ENCODE peak calls at places on chromosomes 16 and 17, in four cellular contexts. U, I, T and C are unnamed samples.

GRCh38 chr17:53142890-53143289 is 679.8 kb upstream of the KIF2B start:
- DNase-seq in T (no peak), I (no peak), U (no peak), C (no peak)

GRCh38 chr16:4053663-4054479 is 62.4 kb downstream of the ADCY9 start:
- DNase-seq in I (no peak), U (peak), T (peak), C (no peak)

GRCh38 chr17:604719-605118 is 109.9 kb downstream of the VPS53 start:
- DNase-seq in U (peak), I (no peak), T (no peak), C (no peak)

GRCh38 chr16:11290102-11290893 is 9.2 kb upstream of the PRM1 start:
- DNase-seq in U (no peak), T (no peak), I (no peak), C (no peak)

GRCh38 chr17:29076087-29076486 is 33.1 kb downstream of the PIPOX start:
- DNase-seq in I (no peak), T (no peak), U (no peak), C (no peak)

GRCh38 chr16:4114257-4115208 is 1.7 kb downstream of the ADCY9 start:
- DNase-seq in I (peak), U (no peak), T (peak), C (no peak)

GRCh38 chr17:41308251-41308917 is 725 bp downstream of the KRTAP16-1 start:
- DNase-seq in U (no peak), T (peak), I (peak), C (no peak)

GRCh38 chr16:77991701-77992100 is 30.6 kb upstream of the CLEC3A start:
- DNase-seq in U (no peak), T (no peak), I (no peak), C (no peak)

GRCh38 chr17:75559958-75560533 is 27.6 kb upstream of the MYO15B start:
- DNase-seq in U (no peak), I (no peak), T (no peak), C (no peak)

GRCh38 chr17:35006961-35007360 is 26.6 kb downstream of the LIG3 start:
- DNase-seq in T (no peak), I (no peak), U (no peak), C (no peak)

GRCh38 chr17:30236807-30237206 is 1.3 kb upstream of the SLC6A4 start:
- DNase-seq in T (peak), I (peak), U (peak), C (peak)

GRCh38 chr17:48429638-48430586 is at the start of gene SKAP1:
- DNase-seq in T (peak), U (no peak), I (peak), C (peak)

GRCh38 chr17:42247734-42248133 is 28.5 kb downstream of the STAT5B start:
- DNase-seq in U (peak), T (no peak), I (no peak), C (no peak)

GRCh38 chr16:77732241-77732946 is 10.1 kb downstream of the NUDT7 start:
- DNase-seq in U (peak), T (no peak), I (no peak), C (no peak)

GRCh38 chr16:9042943-9043680 is 48.3 kb upstream of the HAPSTR1 start:
- DNase-seq in U (peak), T (no peak), I (no peak), C (no peak)

GRCh38 chr17:75614556-75615270 is 18.5 kb upstream of the SMIM5 start:
- DNase-seq in T (no peak), U (no peak), I (no peak), C (no peak)

GRCh38 chr17:42819939-42820535 is 4.0 kb downstream of the BECN1 start:
- DNase-seq in I (peak), U (peak), T (peak), C (peak)

GRCh38 chr16:10878644-10879498 is 1.9 kb downstream of the CIITA start:
- DNase-seq in U (peak), I (peak), T (peak), C (no peak)

DNA sequence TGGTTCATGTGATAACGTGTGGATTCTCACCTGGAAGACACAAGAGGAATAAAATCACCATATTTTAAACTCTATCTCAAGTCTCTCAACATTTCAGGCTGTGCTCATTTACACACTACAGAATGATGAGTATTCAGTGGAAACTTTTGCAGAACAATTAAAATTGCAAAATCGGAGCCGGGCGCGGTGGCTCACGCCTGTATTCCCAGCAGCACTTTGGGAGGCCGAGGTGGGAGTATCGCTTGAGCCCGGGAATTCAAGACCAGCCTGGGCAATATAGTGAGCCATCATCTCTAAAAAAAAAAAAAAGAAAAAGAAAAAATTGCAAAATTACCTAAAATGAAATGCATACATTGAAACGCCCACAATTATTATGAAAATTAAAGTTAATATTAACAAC is 825.9 kb downstream of the KCNJ18 start:
- DNase-seq in T (no peak), U (no peak), I (no peak), C (no peak)
- TF ChIP-seq CTCF in T (no peak), U (no peak), I (no peak), C (no peak)

DNA sequence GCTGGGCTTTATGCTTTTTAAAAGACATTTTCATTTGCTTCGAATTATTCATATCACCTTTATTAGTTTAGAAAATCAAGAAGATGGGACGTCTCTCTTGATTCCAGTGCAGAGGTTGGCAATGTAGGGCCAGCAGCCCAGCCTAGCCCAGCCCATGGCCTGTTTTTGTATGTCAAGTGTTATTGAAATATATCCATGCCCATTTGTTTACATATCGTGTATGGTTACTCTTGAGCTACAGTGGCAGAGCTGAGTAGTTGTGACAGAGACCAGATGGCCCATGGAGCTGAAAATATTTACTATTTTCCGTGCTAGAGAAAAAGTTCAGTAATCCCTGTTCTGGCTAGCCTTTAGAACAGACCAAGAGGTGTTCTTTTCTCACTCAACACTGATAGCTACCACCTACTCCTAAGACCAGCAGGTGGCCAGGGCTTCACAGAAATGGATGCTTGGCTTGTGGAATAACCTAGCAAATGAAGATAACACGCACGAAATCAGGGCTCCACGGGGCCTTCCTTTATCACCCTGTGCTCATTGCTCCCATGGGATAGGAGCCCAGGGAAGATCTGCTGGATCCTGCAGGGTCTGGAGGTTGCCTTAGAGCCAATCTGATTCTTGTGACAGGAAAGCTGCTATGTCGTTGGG is 123.2 kb upstream of the ANKFN1 start:
- DNase-seq in T (no peak), U (no peak), I (no peak), C (no peak)
- TF ChIP-seq CTCF in T (no peak), U (no peak), I (no peak), C (no peak)

GRCh38 chr17:8458128-8458527 is 22.4 kb downstream of the NDEL1 start:
- DNase-seq in U (no peak), T (no peak), I (no peak), C (no peak)
- TF ChIP-seq CTCF in U (no peak), T (no peak), I (no peak), C (no peak)

GRCh38 chr17:79912552-79913330 is 73.5 kb upstream of the CBX4 start:
- DNase-seq in U (no peak), I (peak), T (no peak), C (no peak)

GRCh38 chr17:79915850-79916430 is 76.7 kb upstream of the CBX4 start:
- DNase-seq in I (peak), U (no peak), T (peak), C (no peak)

GRCh38 chr17:79914813-79915740 is 75.8 kb upstream of the CBX4 start:
- DNase-seq in U (no peak), T (peak), I (peak), C (no peak)

GRCh38 chr17:79913451-79913850 is 74.2 kb upstream of the CBX4 start:
- DNase-seq in I (peak), T (no peak), U (no peak), C (no peak)

GRCh38 chr17:79913896-79914812 is 74.9 kb upstream of the CBX4 start:
- DNase-seq in I (no peak), T (no peak), U (no peak), C (no peak)
- TF ChIP-seq CTCF in I (no peak), T (no peak), U (no peak), C (no peak)

DNA sequence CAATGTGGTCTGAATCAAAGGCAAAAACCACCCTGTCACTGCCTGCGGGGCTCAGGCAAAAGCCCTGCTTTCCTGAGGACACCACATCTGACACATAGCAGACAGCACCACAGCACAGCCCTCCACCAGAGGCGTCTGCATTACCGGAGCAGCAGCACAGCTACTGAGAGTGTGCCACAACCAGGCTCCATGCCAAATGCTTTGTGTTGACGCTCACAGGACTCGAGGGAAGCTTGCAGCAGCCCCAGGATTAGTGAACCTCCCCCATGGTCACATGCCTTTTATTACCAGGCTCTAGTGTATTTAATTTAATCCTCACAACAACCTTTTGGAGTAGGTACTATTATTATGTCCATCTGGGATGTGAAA is 12.6 kb downstream of the ATPAF2 start:
- DNase-seq in U (peak), T (peak), I (no peak), C (no peak)
- TF ChIP-seq CTCF in U (no peak), T (no peak), I (no peak), C (no peak)